ENCODE peak calls at places on chromosomes 3 and 15, in four cellular contexts. Q is left lung, K is H9, R is GM12864. V is an unnamed sample.

GRCh38 chr3:60774617-60775016 is 476.6 kb downstream of the FHIT start:
- DNase-seq in R (no peak), K (no peak), Q (no peak), V (no peak)

GRCh38 chr3:64011685-64012084 is 11.6 kb downstream of the PSMD6 start:
- DNase-seq in K (no peak), R (no peak), Q (no peak), V (no peak)

GRCh38 chr15:52243697-52244555 is 51.7 kb downstream of the MYO5C start:
- DNase-seq in K (no peak), Q (no peak), R (no peak), V (no peak)

GRCh38 chr3:42572278-42572677 is 9.5 kb downstream of the SEC22C start:
- DNase-seq in Q (no peak), K (peak), R (no peak), V (peak)

GRCh38 chr3:50254577-50255250 is 14.2 kb upstream of the SEMA3B start:
- DNase-seq in K (no peak), Q (peak), R (no peak), V (no peak)

GRCh38 chr3:38102073-38102844 is 34.7 kb downstream of the ACAA1 start:
- DNase-seq in R (no peak), Q (no peak), K (no peak), V (no peak)

GRCh38 chr3:46127503-46127902 is 80.6 kb downstream of the CCR1 start:
- DNase-seq in Q (no peak), K (no peak), R (no peak), V (no peak)

GRCh38 chr3:196357905-196358304 is 19.7 kb upstream of the TM4SF19 start:
- DNase-seq in K (no peak), Q (no peak), R (no peak), V (no peak)

GRCh38 chr3:155908086-155908485 is 37.6 kb downstream of the GMPS start:
- DNase-seq in Q (no peak), K (peak), R (no peak), V (no peak)

GRCh38 chr15:35540885-35541284 is 5.1 kb downstream of the DPH6 start:
- DNase-seq in R (no peak), K (no peak), Q (no peak), V (no peak)

GRCh38 chr3:118951089-118951488 is 83.6 kb downstream of the IGSF11 start:
- DNase-seq in R (no peak), Q (no peak), K (no peak), V (no peak)

GRCh38 chr15:28165791-28166190 is 66.7 kb upstream of the OCA2 start:
- DNase-seq in R (no peak), K (no peak), Q (no peak), V (no peak)

GRCh38 chr15:41215708-41216107 is 14.8 kb downstream of the EXD1 start:
- DNase-seq in R (no peak), K (no peak), Q (no peak), V (no peak)

GRCh38 chr3:159429702-159430101 is 558.9 kb upstream of the IL12A start:
- DNase-seq in Q (no peak), K (no peak), R (no peak), V (no peak)

GRCh38 chr3:45772341-45773035 is 23.8 kb downstream of the SLC6A20 start:
- DNase-seq in R (no peak), Q (no peak), K (no peak), V (no peak)

GRCh38 chr3:191338177-191338488 is 7.8 kb upstream of the UTS2B start:
- DNase-seq in Q (no peak), K (no peak), R (no peak), V (no peak)

GRCh38 chr15:62895139-62895866 is 147.2 kb upstream of the TPM1 start:
- DNase-seq in K (no peak), Q (no peak), R (no peak), V (no peak)

GRCh38 chr15:88863412-88863811 is 31.9 kb downstream of the HAPLN3 start:
- DNase-seq in R (no peak), Q (no peak), K (no peak), V (no peak)

GRCh38 chr3:172383306-172383796 is 64.9 kb downstream of the GHSR start:
- DNase-seq in R (no peak), K (no peak), Q (no peak), V (no peak)

GRCh38 chr15:34217587-34218225 is 7.1 kb upstream of the EMC4 start:
- DNase-seq in K (no peak), Q (no peak), R (no peak), V (no peak)

GRCh38 chr15:55737373-55737772 is 5.6 kb downstream of the PRTG start:
- DNase-seq in Q (no peak), R (no peak), K (no peak), V (no peak)

GRCh38 chr3:115697263-115698053 is 74.1 kb downstream of the GAP43 start:
- DNase-seq in K (no peak), R (no peak), Q (no peak), V (no peak)

GRCh38 chr15:67370206-67370954 is 115.8 kb downstream of the IQCH start:
- DNase-seq in Q (no peak), R (no peak), K (no peak), V (no peak)

GRCh38 chr3:14388200-14388599 is 14.2 kb upstream of the SLC6A6 start:
- DNase-seq in R (no peak), K (no peak), Q (no peak), V (no peak)

GRCh38 chr15:40470423-40471104 is at the start of gene CHST14:
- DNase-seq in R (no peak), Q (peak), K (peak), V (peak)

GRCh38 chr3:196169836-196170240 is 41.4 kb downstream of the ZDHHC19 start:
- DNase-seq in K (no peak), Q (peak), R (no peak), V (peak)

GRCh38 chr3:57309769-57310168 is 17.3 kb upstream of the ASB14 start:
- DNase-seq in K (no peak), Q (no peak), R (no peak), V (no peak)

GRCh38 chr15:25596644-25597562 is 158.1 kb upstream of the UBE3A start:
- DNase-seq in Q (no peak), R (no peak), K (no peak), V (no peak)

GRCh38 chr3:54538346-54538745 is 389.5 kb downstream of the LRTM1 start:
- DNase-seq in K (peak), R (no peak), Q (no peak), V (no peak)

GRCh38 chr15:74723754-74724334 is 1.5 kb downstream of the CYP1A1 start:
- DNase-seq in Q (no peak), K (peak), R (no peak), V (peak)

GRCh38 chr3:187770224-187770623 is 25.0 kb upstream of the BCL6 start:
- DNase-seq in K (no peak), Q (no peak), R (peak), V (peak)

GRCh38 chr3:55488398-55489055 is 1.4 kb upstream of the WNT5A start:
- DNase-seq in K (peak), Q (peak), R (peak), V (peak)

GRCh38 chr3:39127296-39127906 is 19.9 kb downstream of the TTC21A start:
- DNase-seq in K (no peak), R (no peak), Q (no peak), V (no peak)

GRCh38 chr3:10715886-10716285 is 100.1 kb upstream of the SLC6A11 start:
- DNase-seq in Q (no peak), K (no peak), R (no peak), V (no peak)

GRCh38 chr3:132284006-132284405 is 33.2 kb upstream of the ACP3 start:
- DNase-seq in K (no peak), Q (no peak), R (no peak), V (no peak)

GRCh38 chr15:49844390-49844789 is 223.5 kb downstream of the DTWD1 start:
- DNase-seq in R (no peak), Q (no peak), K (no peak), V (no peak)

GRCh38 chr15:80265021-80265420 is 13.0 kb upstream of the CTXND1 start:
- DNase-seq in R (no peak), Q (no peak), K (no peak), V (no peak)

GRCh38 chr15:38707802-38708671 is 143.4 kb upstream of the RASGRP1 start:
- DNase-seq in K (peak), Q (no peak), R (peak), V (peak)

GRCh38 chr15:39631357-39631756 is 50.5 kb downstream of the THBS1 start:
- DNase-seq in R (no peak), Q (no peak), K (no peak), V (no peak)

DNA sequence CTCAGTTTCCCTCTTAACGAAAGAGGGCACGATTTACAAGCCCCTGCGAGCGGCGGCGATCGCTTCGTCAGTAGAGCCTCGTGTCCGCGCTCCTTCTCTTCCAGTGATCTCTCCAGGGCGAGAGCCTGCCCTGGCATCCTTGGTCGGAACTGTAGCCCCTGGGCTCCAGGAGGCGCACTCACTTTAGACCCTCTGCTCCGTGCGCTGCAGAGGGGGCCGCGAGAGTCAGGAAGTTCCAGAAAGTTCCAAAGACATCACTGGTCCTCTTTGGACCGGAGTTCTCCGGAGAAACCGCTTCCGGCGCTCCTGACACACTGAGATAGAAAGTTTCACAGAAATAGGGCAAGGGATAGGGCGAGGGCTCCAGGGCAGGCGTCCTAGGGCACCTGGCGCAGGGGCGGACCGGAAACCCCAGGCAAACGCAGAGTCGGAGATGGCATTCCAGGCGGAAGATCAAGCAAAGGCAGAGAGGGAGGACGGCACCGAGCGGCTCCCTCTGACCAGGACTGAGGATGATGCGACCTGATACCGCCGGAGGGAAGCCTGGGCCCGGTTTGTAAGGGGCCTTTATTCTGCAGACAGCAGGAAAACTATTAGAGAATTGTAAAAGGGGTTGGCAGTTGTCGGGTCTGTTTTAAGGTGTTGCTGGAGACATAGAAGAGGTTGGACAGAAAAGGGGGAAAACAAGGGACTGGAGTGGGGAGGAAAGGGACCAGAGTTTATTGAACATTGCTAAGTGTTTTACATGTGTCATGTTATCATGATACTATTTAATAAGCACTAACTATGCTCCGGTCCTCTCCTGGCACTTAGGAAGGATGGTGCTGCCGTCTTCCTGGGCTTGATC is 1.3 kb upstream of the CPEB1 start:
- DNase-seq in Q (no peak), R (no peak), K (peak), V (peak)
- TF ChIP-seq CTCF in Q (no peak), R (no peak), K (peak), V (no peak)

DNA sequence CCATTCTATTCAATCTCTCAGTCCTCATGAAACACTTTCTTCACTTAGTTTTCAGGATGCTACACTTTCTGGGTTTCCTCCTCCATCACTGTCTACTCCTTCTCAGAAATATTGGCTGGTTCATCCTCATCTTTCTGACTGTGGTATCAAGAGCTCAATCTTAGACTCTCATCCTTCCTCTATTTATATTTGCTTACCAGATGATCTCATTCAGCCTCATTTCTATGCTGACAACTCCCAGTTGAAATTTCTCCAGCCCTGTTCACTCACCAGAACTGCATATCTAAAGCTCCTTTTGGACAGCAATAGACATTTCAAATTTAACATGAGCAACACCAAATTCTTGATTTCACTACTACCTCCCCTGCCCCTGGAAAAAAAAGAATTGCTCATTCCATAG is 48.0 kb upstream of the FBN1 start:
- DNase-seq in K (no peak), Q (no peak), R (no peak), V (no peak)
- TF ChIP-seq CTCF in K (no peak), Q (no peak), R (no peak), V (no peak)

GRCh38 chr3:137041251-137041650 is 83.5 kb downstream of the IL20RB start:
- DNase-seq in K (no peak), Q (no peak), R (no peak), V (no peak)

GRCh38 chr3:137032465-137033120 is 74.8 kb downstream of the IL20RB start:
- DNase-seq in K (peak), Q (peak), R (peak), V (peak)

GRCh38 chr3:137039570-137039969 is 81.8 kb downstream of the IL20RB start:
- DNase-seq in K (no peak), Q (no peak), R (no peak), V (no peak)

DNA sequence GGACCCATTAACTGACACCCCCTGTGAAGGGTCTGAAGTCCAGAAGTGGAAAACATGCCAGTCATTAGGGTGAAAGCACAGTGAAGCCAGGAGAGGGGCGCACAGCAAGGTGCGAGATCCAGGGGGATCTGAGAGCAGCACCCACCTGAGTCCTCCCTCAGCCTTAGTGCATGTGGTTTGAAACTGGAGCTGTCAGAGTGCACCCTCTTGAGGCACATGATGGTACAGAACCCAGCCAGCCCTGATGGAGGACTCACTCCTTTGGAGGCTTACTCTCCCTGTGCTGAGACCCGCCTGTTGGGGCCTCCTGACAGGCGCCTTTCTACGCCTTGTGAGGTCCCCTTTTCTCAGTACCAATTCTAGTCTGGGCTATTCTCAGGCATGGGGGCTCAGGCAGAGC is 77.8 kb downstream of the IL20RB start:
- DNase-seq in R (no peak), Q (no peak), K (peak), V (peak)
- TF ChIP-seq CTCF in R (peak), Q (no peak), K (peak), V (peak)

GRCh38 chr3:114451561-114452018 is 157.8 kb downstream of the TIGIT start:
- DNase-seq in K (no peak), R (no peak), Q (no peak), V (no peak)

GRCh38 chr3:114449271-114450007 is 155.6 kb downstream of the TIGIT start:
- DNase-seq in Q (no peak), K (no peak), R (no peak), V (no peak)

GRCh38 chr3:114447950-114448479 is 154.2 kb downstream of the TIGIT start:
- DNase-seq in Q (no peak), R (no peak), K (no peak), V (no peak)

GRCh38 chr3:114451051-114451451 is 157.2 kb downstream of the TIGIT start:
- DNase-seq in K (no peak), Q (no peak), R (no peak), V (no peak)

GRCh38 chr3:114450008-114450596 is 156.3 kb downstream of the TIGIT start:
- DNase-seq in Q (no peak), R (no peak), K (no peak), V (no peak)
- TF ChIP-seq CTCF in Q (no peak), R (no peak), K (no peak), V (no peak)

DNA sequence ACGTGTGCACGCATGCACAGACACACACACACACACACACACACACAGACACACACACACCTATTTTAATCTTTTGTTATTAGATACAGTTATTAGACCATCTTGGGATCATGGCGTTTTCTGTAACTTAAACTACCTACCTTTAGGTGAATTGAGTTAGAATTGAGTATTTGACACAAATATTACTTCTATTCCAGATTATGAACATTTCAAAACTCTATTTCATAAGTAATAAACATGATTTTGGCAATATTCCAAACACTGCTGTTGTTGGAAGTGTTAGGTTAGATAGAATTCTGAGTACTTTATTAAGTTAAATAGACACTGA is 65.6 kb downstream of the GLCE start:
- DNase-seq in R (no peak), K (no peak), Q (no peak), V (no peak)
- TF ChIP-seq CTCF in R (no peak), K (no peak), Q (no peak), V (no peak)

GRCh38 chr3:25468866-25469319 is 40.8 kb downstream of the RARB start:
- DNase-seq in K (peak), R (no peak), Q (peak), V (no peak)
- TF ChIP-seq CTCF in K (peak), R (no peak), Q (no peak), V (no peak)

V was measured in GM13976.